ENCODE peak calls at places on chromosomes 16 and 17, in five cellular contexts. V is glutamatergic neuron; P is stimulated activated CD4-positive, alpha-beta T cell treated with anti-CD3 and anti-CD28 coated beads, Interleukin-15, amount 100 ng/mL, for 24 hours; X is activated CD8-positive, alpha-beta memory T cell treated with anti-CD3 and anti-CD28 coated beads for 4 hours; I is GM19239. T is an unnamed sample.

GRCh38 chr17:1122681-1123396 is 56.9 kb downstream of the ABR start:
- DNase-seq in V (peak), P (peak), X (peak), I (peak), T (peak)

GRCh38 chr17:76248013-76248782 is 7.9 kb upstream of the RNF157 start:
- DNase-seq in V (no peak), P (no peak), X (no peak), I (no peak), T (peak)

GRCh38 chr16:7303677-7304200 is 28.9 kb upstream of the RBFOX1 start:
- DNase-seq in V (peak), P (no peak), X (no peak), I (no peak), T (no peak)

GRCh38 chr17:81274471-81274855 is 20.6 kb downstream of the SLC38A10 start:
- DNase-seq in V (no peak), P (no peak), X (no peak), I (no peak), T (no peak)

GRCh38 chr17:44983563-44983962 is 15.5 kb upstream of the C1QL1 start:
- DNase-seq in V (no peak), P (no peak), X (no peak), I (no peak), T (no peak)

GRCh38 chr17:59890720-59891119 is 2.0 kb downstream of the TUBD1 start:
- DNase-seq in V (no peak), P (no peak), X (no peak), I (no peak), T (no peak)

GRCh38 chr17:57557793-57558681 is 187.1 kb downstream of the CCDC182 start:
- DNase-seq in V (no peak), P (no peak), X (no peak), I (no peak), T (no peak)

GRCh38 chr17:81461607-81462500 is 50.7 kb downstream of the ACTG1 start:
- DNase-seq in V (no peak), P (no peak), X (no peak), I (no peak), T (no peak)

GRCh38 chr16:65975049-65975708 is 391.3 kb upstream of the CDH5 start:
- DNase-seq in V (no peak), P (peak), X (no peak), I (no peak), T (no peak)

GRCh38 chr16:23949630-23950290 is 114.0 kb downstream of the PRKCB start:
- DNase-seq in V (no peak), P (peak), X (peak), I (peak), T (no peak)

GRCh38 chr16:80680839-80681238 is 123.6 kb downstream of the CDYL2 start:
- DNase-seq in V (no peak), P (no peak), X (no peak), I (no peak), T (no peak)

GRCh38 chr16:23131841-23132576 is 17.2 kb downstream of the USP31 start:
- DNase-seq in V (no peak), P (no peak), X (no peak), I (no peak), T (no peak)

GRCh38 chr17:50899005-50899460 is 32.9 kb upstream of the TOB1 start:
- DNase-seq in V (no peak), P (no peak), X (no peak), I (no peak), T (no peak)

GRCh38 chr17:44331249-44331760 is 6.7 kb upstream of the SLC25A39 start:
- DNase-seq in V (peak), P (peak), X (no peak), I (peak), T (no peak)

GRCh38 chr17:74305865-74306654 is 20.0 kb upstream of the KIF19 start:
- DNase-seq in V (no peak), P (no peak), X (no peak), I (no peak), T (no peak)

GRCh38 chr16:89135166-89135565 is 36.4 kb upstream of the CDH15 start:
- DNase-seq in V (peak), P (no peak), X (no peak), I (no peak), T (no peak)

T was measured in sigmoid colon.